ENCODE peak calls at places on chromosomes 3 and 15, in six cellular contexts. L, C, I, F, Z and U are unnamed samples.

GRCh38 chr3:169998668-169999131 is 32.1 kb downstream of the SEC62 start:
- DNase-seq in Z (no peak), L (no peak), F (peak), C (peak), I (peak), U (no peak)

GRCh38 chr3:183845608-183846288 is 20.4 kb upstream of the MAP6D1 start:
- DNase-seq in Z (no peak), C (no peak), L (no peak), I (no peak), F (peak), U (peak)

GRCh38 chr15:85793641-85794597 is 806 bp downstream of the KLHL25 start:
- DNase-seq in L (peak), C (peak), I (no peak), F (peak), Z (peak), U (peak)

GRCh38 chr3:69738291-69738690 is 973 bp upstream of the MITF start:
- DNase-seq in L (no peak), Z (no peak), I (no peak), C (peak), F (peak), U (no peak)

GRCh38 chr15:74347757-74348250 is 19.6 kb downstream of the CYP11A1 start:
- DNase-seq in F (no peak), L (no peak), I (no peak), C (no peak), Z (no peak), U (no peak)

GRCh38 chr3:127784283-127784682 is 38.0 kb downstream of the MGLL start:
- DNase-seq in Z (no peak), L (no peak), C (no peak), F (no peak), I (no peak), U (no peak)

GRCh38 chr15:28167042-28167441 is 67.9 kb upstream of the OCA2 start:
- DNase-seq in C (no peak), L (no peak), Z (no peak), I (no peak), F (peak), U (no peak)

GRCh38 chr15:90529008-90529368 is 735 bp upstream of the CRTC3 start:
- DNase-seq in F (no peak), C (no peak), L (no peak), I (no peak), Z (no peak), U (no peak)

GRCh38 chr3:94946683-94947082 is 883.8 kb downstream of the NSUN3 start:
- DNase-seq in L (no peak), I (no peak), Z (no peak), F (no peak), C (no peak), U (no peak)

GRCh38 chr3:126356373-126357298 is 572 bp downstream of the KLF15 start:
- DNase-seq in F (peak), C (no peak), L (peak), Z (no peak), I (no peak), U (no peak)

GRCh38 chr3:184594386-184595035 is 32.9 kb downstream of the EPHB3 start:
- DNase-seq in L (no peak), Z (no peak), C (no peak), F (no peak), I (no peak), U (no peak)

GRCh38 chr15:29917600-29918597 is 95.6 kb upstream of the TJP1 start:
- DNase-seq in F (peak), Z (no peak), I (no peak), C (no peak), L (no peak), U (no peak)

GRCh38 chr3:179068779-179069530 is 2.7 kb downstream of the ZMAT3 start:
- DNase-seq in L (no peak), C (peak), Z (peak), F (peak), I (peak), U (no peak)

GRCh38 chr3:120850326-120851295 is 57.4 kb upstream of the STXBP5L start:
- DNase-seq in L (no peak), F (no peak), Z (no peak), I (no peak), C (no peak), U (no peak)

GRCh38 chr3:119702530-119703527 is at the start of gene CFAP91:
- DNase-seq in Z (peak), C (peak), I (peak), L (peak), F (peak), U (peak)

GRCh38 chr3:97981886-97982285 is 9.7 kb upstream of the RIOX2 start:
- DNase-seq in C (peak), L (no peak), I (no peak), F (peak), Z (peak), U (no peak)

GRCh38 chr15:60324706-60325438 is 72.9 kb downstream of the ANXA2 start:
- DNase-seq in C (no peak), F (peak), L (no peak), Z (no peak), I (no peak), U (peak)

GRCh38 chr3:46674031-46674592 is 19.4 kb downstream of the ALS2CL start:
- DNase-seq in C (no peak), Z (no peak), I (no peak), L (no peak), F (no peak), U (peak)

GRCh38 chr3:5731100-5731499 is 543.6 kb downstream of the EDEM1 start:
- DNase-seq in C (no peak), L (no peak), Z (no peak), I (no peak), F (no peak), U (no peak)

GRCh38 chr3:103337179-103337845 is 902.5 kb downstream of the ZPLD1 start:
- DNase-seq in L (no peak), C (no peak), Z (no peak), I (no peak), F (no peak), U (no peak)

GRCh38 chr3:194945508-194945907 is 259.8 kb downstream of the FAM43A start:
- DNase-seq in L (no peak), Z (no peak), C (no peak), F (no peak), I (no peak), U (peak)

GRCh38 chr15:77025941-77026411 is 31.1 kb downstream of the PSTPIP1 start:
- DNase-seq in F (no peak), Z (no peak), I (no peak), C (no peak), L (peak), U (peak)

GRCh38 chr15:46280753-46281521 is 646.1 kb downstream of the SQOR start:
- DNase-seq in F (no peak), Z (no peak), I (no peak), C (no peak), L (no peak), U (peak)

GRCh38 chr15:33067456-33067855 is 127.1 kb downstream of the FMN1 start:
- DNase-seq in Z (no peak), C (peak), I (no peak), F (peak), L (no peak), U (peak)